ENCODE peak calls at places on chromosomes 12 and 14, in five cellular contexts. M, F, J, W and X are unnamed samples.

GRCh38 chr12:89135976-89136634 is 216.2 kb downstream of the DUSP6 start:
- DNase-seq in M (peak; percentile 86), F (no peak), J (no peak), W (no peak), X (no peak)

GRCh38 chr14:99242238-99242637 is 29.8 kb downstream of the BCL11B start:
- DNase-seq in M (no peak), F (no peak), J (no peak), W (no peak), X (no peak)

GRCh38 chr12:75482636-75483035 is 2.1 kb downstream of the GLIPR1 start:
- DNase-seq in M (peak; percentile 39), F (no peak), J (no peak), W (no peak), X (no peak)

GRCh38 chr12:108807996-108808725 is 49.2 kb downstream of the SSH1 start:
- DNase-seq in M (no peak), F (no peak), J (no peak), W (no peak), X (no peak)

GRCh38 chr14:58298880-58299664 is 717 bp downstream of the ARID4A start:
- DNase-seq in M (no peak), F (no peak), J (peak; percentile 53), W (peak; percentile 61), X (no peak)

GRCh38 chr12:98373019-98373554 is 142.3 kb upstream of the TMPO start:
- DNase-seq in M (peak; percentile 57), F (peak; percentile 59), J (peak; percentile 75), W (no peak), X (no peak)

GRCh38 chr12:51318846-51319570 is 5.0 kb downstream of the BIN2 start:
- DNase-seq in M (no peak), F (no peak), J (no peak), W (peak; percentile 40), X (peak; percentile 61)

GRCh38 chr12:57657744-57658143 is 24.7 kb upstream of the B4GALNT1 start:
- DNase-seq in M (peak; percentile 51), F (no peak), J (no peak), W (no peak), X (no peak)

GRCh38 chr12:13973981-13974380 is 7.4 kb downstream of the GRIN2B start:
- DNase-seq in M (no peak), F (no peak), J (no peak), W (no peak), X (no peak)

GRCh38 chr12:5076761-5077160 is 33.1 kb downstream of the KCNA5 start:
- DNase-seq in M (no peak), F (no peak), J (no peak), W (no peak), X (no peak)

GRCh38 chr14:85444685-85445084 is 85.3 kb upstream of the FLRT2 start:
- DNase-seq in M (peak; percentile 36), F (peak; percentile 77), J (no peak), W (no peak), X (no peak)

GRCh38 chr12:14290951-14291350 is 74.5 kb upstream of the ATF7IP start:
- DNase-seq in M (no peak), F (no peak), J (no peak), W (no peak), X (no peak)

GRCh38 chr14:73977896-73978295 is 27.8 kb downstream of the COQ6 start:
- DNase-seq in M (no peak), F (no peak), J (no peak), W (no peak), X (no peak)

GRCh38 chr14:68781161-68782021 is 11.5 kb downstream of the ZFP36L1 start:
- DNase-seq in M (no peak), F (no peak), J (no peak), W (no peak), X (no peak)

GRCh38 chr12:89347325-89347829 is 4.9 kb downstream of the DUSP6 start:
- DNase-seq in M (no peak), F (no peak), J (no peak), W (no peak), X (no peak)

GRCh38 chr12:109092484-109093021 is 719 bp downstream of the ALKBH2 start:
- DNase-seq in M (no peak), F (no peak), J (no peak), W (no peak), X (no peak)

GRCh38 chr14:104318558-104319488 is 180.4 kb downstream of the KIF26A start:
- DNase-seq in M (no peak), F (no peak), J (no peak), W (no peak), X (no peak)

GRCh38 chr14:76844223-76844622 is 18.0 kb downstream of the LRRC74A start:
- DNase-seq in M (peak; percentile 61), F (no peak), J (peak; percentile 61), W (no peak), X (no peak)

GRCh38 chr12:42510823-42511222 is 78.7 kb downstream of the PRICKLE1 start:
- DNase-seq in M (no peak), F (no peak), J (peak; percentile 59), W (no peak), X (no peak)

GRCh38 chr14:24427537-24428508 is 1.6 kb downstream of the CBLN3 start:
- DNase-seq in M (no peak), F (no peak), J (no peak), W (no peak), X (no peak)

GRCh38 chr14:104331871-104332605 is 193.7 kb downstream of the KIF26A start:
- DNase-seq in M (no peak), F (no peak), J (no peak), W (no peak), X (no peak)

GRCh38 chr12:54201001-54201794 is 12.4 kb upstream of the SMUG1 start:
- DNase-seq in M (peak; percentile 79), F (peak; percentile 40), J (peak; percentile 90), W (peak; percentile 32), X (no peak)

GRCh38 chr12:48853228-48853688 is 1.3 kb upstream of the DDX23 start:
- DNase-seq in M (peak; percentile 90), F (peak; percentile 90), J (peak; percentile 93), W (peak; percentile 72), X (peak; percentile 83)
- H3K4me3 ChIP-seq in M (peak overlapping the region; percentile 99), F (no peak overlapping the region), J (peak overlapping the region; percentile 85), W (peak overlapping the region; percentile 97), X (peak overlapping the region; percentile 92)

DNA sequence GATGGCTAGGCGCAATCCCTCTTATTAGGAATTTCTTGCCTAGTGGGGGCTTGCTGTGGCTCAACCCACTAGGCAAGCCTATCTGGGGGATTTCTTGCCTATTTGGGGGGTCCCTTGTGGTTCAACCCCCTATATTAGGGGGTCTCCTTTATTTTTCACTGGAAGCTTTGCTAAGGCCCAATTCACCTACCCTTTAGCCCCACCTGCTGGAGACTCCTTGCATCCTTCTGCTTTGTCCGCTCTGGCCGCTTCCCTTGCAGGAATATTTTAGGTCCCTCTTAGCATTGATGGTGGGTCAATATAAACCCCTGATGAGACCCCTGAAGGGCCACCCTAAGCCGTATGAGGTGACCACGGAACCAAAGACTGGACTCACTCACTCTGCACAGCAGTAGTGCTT is 1552.1 kb downstream of the AACS start:
- DNase-seq in M (peak; percentile 10), F (no peak), J (peak; percentile 27), W (no peak), X (no peak)
- TF ChIP-seq CTCF in M (peak; percentile 35), F (peak; percentile 10), J (peak; percentile 55), W (peak; percentile 16), X (no peak)

GRCh38 chr14:50397461-50398196 is 948 bp upstream of the CDKL1 start:
- DNase-seq in M (peak; percentile 41), F (no peak), J (peak; percentile 21), W (peak; percentile 7), X (no peak)

GRCh38 chr14:50394713-50395112 is 2.0 kb downstream of the CDKL1 start:
- DNase-seq in M (no peak), F (no peak), J (no peak), W (no peak), X (no peak)

GRCh38 chr14:50399251-50400032 is 2.8 kb upstream of the CDKL1 start:
- DNase-seq in M (peak; percentile 52), F (no peak), J (no peak), W (no peak), X (no peak)

GRCh38 chr14:50395448-50395847 is 1.2 kb downstream of the CDKL1 start:
- DNase-seq in M (peak; percentile 42), F (no peak), J (no peak), W (no peak), X (no peak)

DNA sequence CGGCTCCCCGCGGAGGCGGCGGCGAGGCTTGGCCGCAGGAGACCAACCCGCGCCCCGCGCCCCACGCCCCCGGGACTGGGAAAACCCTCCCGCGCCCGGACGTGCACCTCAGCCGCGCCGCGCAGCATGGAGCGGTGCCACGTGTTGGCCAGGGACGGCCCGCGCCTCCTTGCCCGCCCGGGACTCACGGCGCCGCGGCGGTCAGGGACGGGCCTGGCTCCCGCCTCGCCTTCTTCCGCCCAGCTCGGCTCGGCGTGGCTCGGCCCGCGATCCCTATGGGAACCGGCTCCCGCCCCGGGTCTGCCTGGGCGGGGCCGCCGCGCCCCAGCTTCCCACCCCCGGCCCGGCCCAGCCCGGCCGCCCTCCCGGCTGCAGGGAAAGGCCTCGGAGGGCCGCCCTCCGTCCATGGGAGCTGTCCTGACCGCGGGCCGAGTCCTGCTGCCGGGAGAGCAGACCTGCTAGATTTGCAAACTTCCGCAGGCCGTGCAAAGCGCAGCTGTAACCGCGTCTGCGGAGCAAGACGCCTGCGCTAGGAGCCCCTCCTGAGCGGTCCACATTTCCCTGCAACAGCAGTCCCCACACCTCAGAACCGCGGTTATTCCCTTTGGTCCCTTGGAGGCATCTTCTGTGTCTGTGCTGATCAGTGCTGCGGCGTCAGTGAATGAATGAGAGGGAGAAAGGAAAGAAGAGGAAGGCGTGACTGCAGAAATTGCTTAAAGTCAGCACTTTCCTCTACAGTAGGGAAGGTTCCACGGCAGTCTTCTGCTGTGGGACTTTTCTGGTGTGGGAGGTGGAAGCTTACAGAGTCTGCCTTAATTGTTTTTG is at the start of gene CDKL1:
- DNase-seq in M (peak; percentile 63), F (no peak), J (peak; percentile 83), W (peak; percentile 70), X (no peak)
- H3K4me3 ChIP-seq in M (peak within 1 kb of the TSS; percentile 85), F (peak within 1 kb of the TSS; percentile 65), J (peak within 1 kb of the TSS; percentile 57), W (peak within 1 kb of the TSS; percentile 73), X (peak within 1 kb of the TSS; percentile 60)

GRCh38 chr12:72267974-72268373 is 4.2 kb upstream of the TRHDE start:
- DNase-seq in M (peak; percentile 5), F (no peak), J (peak; percentile 20), W (no peak), X (no peak)
- TF ChIP-seq CTCF in M (peak; percentile 28), F (peak; percentile 58), J (peak; percentile 40), W (peak; percentile 30), X (peak; percentile 12)

GRCh38 chr12:6424848-6425247 is 19.9 kb upstream of the CD27 start:
- DNase-seq in M (no peak), F (no peak), J (no peak), W (no peak), X (no peak)
- H3K4me3 ChIP-seq in M (no peak overlapping the region), F (no peak overlapping the region), J (no peak overlapping the region), W (no peak overlapping the region), X (no peak overlapping the region)

DNA sequence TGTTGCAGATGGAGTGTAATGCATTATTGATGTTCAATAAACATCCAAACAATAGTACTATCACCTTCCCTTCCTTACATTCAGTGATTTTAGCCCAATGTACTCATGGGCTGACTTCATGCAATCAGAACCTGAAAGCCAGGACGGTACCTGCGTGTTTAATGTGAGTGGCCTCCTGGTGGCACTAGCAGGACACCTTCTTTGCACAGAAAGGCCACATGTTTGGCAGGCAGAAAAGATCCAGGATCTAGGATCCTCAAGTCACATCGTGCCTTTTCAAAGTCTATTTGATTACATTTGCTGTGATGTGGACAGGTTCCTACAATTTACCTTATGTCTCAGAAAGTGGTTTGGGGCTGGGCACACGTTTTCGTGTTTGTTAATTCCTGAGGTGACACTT is 82.9 kb downstream of the NEDD1 start:
- DNase-seq in M (no peak), F (no peak), J (peak; percentile 84), W (no peak), X (peak; percentile 19)
- TF ChIP-seq CTCF in M (peak; percentile 5), F (peak; percentile 41), J (peak; percentile 82), W (peak; percentile 40), X (peak; percentile 36)